ENCODE peak calls at places on chromosomes 4 and X, in nine cellular contexts. One of them, this sample, is unnamed.

GRCh38 chr4:73653695-73654106 is 33.5 kb upstream of the RASSF6 start:
- DNase-seq in mesothelial cell of epicardium: no peak
- DNase-seq in GM20000: peak
- DNase-seq in fibroblast of mammary gland: peak
- DNase-seq in D721Med: no peak
- DNase-seq in CD8-positive, alpha-beta T cell: no peak
- DNase-seq in HFF-Myc: peak
- DNase-seq in upper lobe of right lung: no peak
- DNase-seq in omental fat pad: no peak
- DNase-seq in this sample: no peak

GRCh38 chr4:7778524-7779193 is 161.0 kb downstream of the AFAP1 start:
- DNase-seq in omental fat pad: no peak
- DNase-seq in upper lobe of right lung: peak
- DNase-seq in HFF-Myc: no peak
- DNase-seq in mesothelial cell of epicardium: no peak
- DNase-seq in CD8-positive, alpha-beta T cell: no peak
- DNase-seq in D721Med: no peak
- DNase-seq in fibroblast of mammary gland: no peak
- DNase-seq in GM20000: no peak
- DNase-seq in this sample: no peak

GRCh38 chrX:15882704-15883539 is 28.3 kb upstream of the AP1S2 start:
- DNase-seq in CD8-positive, alpha-beta T cell: no peak
- DNase-seq in mesothelial cell of epicardium: no peak
- DNase-seq in HFF-Myc: peak
- DNase-seq in D721Med: no peak
- DNase-seq in GM20000: no peak
- DNase-seq in fibroblast of mammary gland: peak
- DNase-seq in omental fat pad: no peak
- DNase-seq in upper lobe of right lung: no peak
- DNase-seq in this sample: no peak

GRCh38 chr4:15147709-15148651 is 145.7 kb downstream of the CPEB2 start:
- DNase-seq in omental fat pad: no peak
- DNase-seq in fibroblast of mammary gland: no peak
- DNase-seq in GM20000: no peak
- DNase-seq in CD8-positive, alpha-beta T cell: no peak
- DNase-seq in HFF-Myc: no peak
- DNase-seq in D721Med: no peak
- DNase-seq in upper lobe of right lung: no peak
- DNase-seq in mesothelial cell of epicardium: no peak
- DNase-seq in this sample: no peak

GRCh38 chr4:43394976-43395375 is 502.5 kb downstream of the GRXCR1 start:
- DNase-seq in GM20000: no peak
- DNase-seq in fibroblast of mammary gland: peak
- DNase-seq in omental fat pad: no peak
- DNase-seq in D721Med: no peak
- DNase-seq in CD8-positive, alpha-beta T cell: no peak
- DNase-seq in upper lobe of right lung: no peak
- DNase-seq in HFF-Myc: peak
- DNase-seq in mesothelial cell of epicardium: no peak
- DNase-seq in this sample: no peak

GRCh38 chr4:76782837-76783236 is 115.1 kb downstream of the SOWAHB start:
- DNase-seq in upper lobe of right lung: no peak
- DNase-seq in fibroblast of mammary gland: peak
- DNase-seq in HFF-Myc: no peak
- DNase-seq in D721Med: no peak
- DNase-seq in omental fat pad: no peak
- DNase-seq in GM20000: no peak
- DNase-seq in mesothelial cell of epicardium: no peak
- DNase-seq in CD8-positive, alpha-beta T cell: no peak
- DNase-seq in this sample: peak

GRCh38 chr4:125389713-125390112 is 75.0 kb downstream of the FAT4 start:
- DNase-seq in fibroblast of mammary gland: peak
- DNase-seq in upper lobe of right lung: no peak
- DNase-seq in HFF-Myc: peak
- DNase-seq in CD8-positive, alpha-beta T cell: no peak
- DNase-seq in GM20000: no peak
- DNase-seq in mesothelial cell of epicardium: no peak
- DNase-seq in D721Med: no peak
- DNase-seq in omental fat pad: no peak
- DNase-seq in this sample: peak

GRCh38 chr4:152356428-152357034 is 179.4 kb downstream of the FBXW7 start:
- DNase-seq in mesothelial cell of epicardium: no peak
- DNase-seq in GM20000: no peak
- DNase-seq in fibroblast of mammary gland: peak
- DNase-seq in upper lobe of right lung: no peak
- DNase-seq in HFF-Myc: no peak
- DNase-seq in D721Med: no peak
- DNase-seq in omental fat pad: no peak
- DNase-seq in CD8-positive, alpha-beta T cell: no peak
- DNase-seq in this sample: no peak

GRCh38 chr4:27098034-27098433 is 237.4 kb downstream of the STIM2 start:
- DNase-seq in HFF-Myc: no peak
- DNase-seq in D721Med: no peak
- DNase-seq in CD8-positive, alpha-beta T cell: no peak
- DNase-seq in fibroblast of mammary gland: no peak
- DNase-seq in omental fat pad: no peak
- DNase-seq in GM20000: no peak
- DNase-seq in upper lobe of right lung: no peak
- DNase-seq in mesothelial cell of epicardium: no peak
- DNase-seq in this sample: no peak

GRCh38 chr4:100876546-100876945 is 358.7 kb upstream of the EMCN start:
- DNase-seq in D721Med: no peak
- DNase-seq in fibroblast of mammary gland: no peak
- DNase-seq in CD8-positive, alpha-beta T cell: no peak
- DNase-seq in mesothelial cell of epicardium: no peak
- DNase-seq in omental fat pad: no peak
- DNase-seq in HFF-Myc: no peak
- DNase-seq in GM20000: no peak
- DNase-seq in upper lobe of right lung: no peak
- DNase-seq in this sample: no peak

GRCh38 chr4:184306949-184307348 is 89.3 kb upstream of the ENPP6 start:
- DNase-seq in HFF-Myc: no peak
- DNase-seq in mesothelial cell of epicardium: no peak
- DNase-seq in upper lobe of right lung: no peak
- DNase-seq in omental fat pad: no peak
- DNase-seq in fibroblast of mammary gland: peak
- DNase-seq in CD8-positive, alpha-beta T cell: no peak
- DNase-seq in GM20000: no peak
- DNase-seq in D721Med: no peak
- DNase-seq in this sample: peak

DNA sequence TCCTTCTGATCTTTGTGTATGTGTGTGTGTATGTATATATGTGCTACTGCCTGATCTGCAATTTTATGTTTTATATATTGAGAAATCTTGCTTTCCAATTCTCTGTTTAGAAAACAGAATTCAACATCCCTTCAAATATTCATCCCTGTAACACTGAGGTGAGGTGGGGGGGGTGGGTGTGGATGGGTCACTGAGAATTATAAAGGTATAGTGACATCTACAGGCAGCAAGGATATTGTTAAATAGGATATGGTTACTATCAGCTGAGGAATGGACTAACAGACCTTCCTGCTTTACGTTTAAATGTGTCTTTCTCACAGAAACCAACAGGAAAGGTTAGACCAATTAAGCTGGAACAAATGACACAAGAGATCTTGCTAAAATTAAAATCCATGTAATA is 19.0 kb upstream of the MAGEB2 start:
- DNase-seq in HFF-Myc: no peak
- DNase-seq in mesothelial cell of epicardium: no peak
- DNase-seq in fibroblast of mammary gland: no peak
- DNase-seq in D721Med: no peak
- DNase-seq in CD8-positive, alpha-beta T cell: no peak
- DNase-seq in omental fat pad: no peak
- DNase-seq in GM20000: peak
- DNase-seq in upper lobe of right lung: no peak
- DNase-seq in this sample: no peak
- TF ChIP-seq CTCF in HFF-Myc: no peak
- TF ChIP-seq CTCF in mesothelial cell of epicardium: no peak
- TF ChIP-seq CTCF in fibroblast of mammary gland: no peak
- TF ChIP-seq CTCF in D721Med: no peak
- TF ChIP-seq CTCF in CD8-positive, alpha-beta T cell: no peak
- TF ChIP-seq CTCF in omental fat pad: no peak
- TF ChIP-seq CTCF in GM20000: no peak
- TF ChIP-seq CTCF in upper lobe of right lung: peak
- TF ChIP-seq CTCF in this sample: no peak

DNA sequence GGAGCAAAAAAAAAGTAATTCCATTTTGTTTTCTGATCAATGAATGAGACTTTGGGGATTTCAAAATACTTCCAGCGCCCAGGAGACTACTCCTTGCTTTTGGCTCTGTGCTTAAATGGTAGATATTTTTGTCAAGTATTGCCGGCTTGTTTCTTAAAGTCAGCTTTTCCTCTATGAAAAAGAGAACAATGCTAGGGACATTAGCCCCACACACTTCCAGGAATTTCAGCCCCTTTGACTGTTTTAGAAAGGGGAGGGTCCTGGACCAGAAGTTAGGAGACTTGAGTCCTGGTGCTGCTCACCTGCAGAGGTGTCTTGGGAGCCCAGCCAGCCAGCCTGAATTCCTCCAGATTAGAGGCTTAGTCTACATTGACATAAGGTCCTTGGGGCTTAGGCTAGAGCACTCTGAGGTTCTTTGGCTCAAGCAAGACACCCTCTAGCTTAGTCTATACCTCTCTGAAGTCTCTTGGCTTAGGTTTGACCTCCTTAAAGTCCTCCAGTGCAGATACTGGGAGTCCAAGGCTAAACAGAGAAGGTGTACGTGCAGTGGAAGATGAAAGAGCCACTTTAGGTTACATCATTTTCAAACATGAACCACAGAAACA is 1.6 kb upstream of the SETD7 start:
- DNase-seq in D721Med: peak
- DNase-seq in HFF-Myc: no peak
- DNase-seq in omental fat pad: no peak
- DNase-seq in upper lobe of right lung: no peak
- DNase-seq in mesothelial cell of epicardium: no peak
- DNase-seq in CD8-positive, alpha-beta T cell: no peak
- DNase-seq in fibroblast of mammary gland: no peak
- DNase-seq in GM20000: no peak
- DNase-seq in this sample: no peak
- TF ChIP-seq CTCF in D721Med: no peak
- TF ChIP-seq CTCF in HFF-Myc: no peak
- TF ChIP-seq CTCF in omental fat pad: no peak
- TF ChIP-seq CTCF in upper lobe of right lung: no peak
- TF ChIP-seq CTCF in mesothelial cell of epicardium: no peak
- TF ChIP-seq CTCF in CD8-positive, alpha-beta T cell: no peak
- TF ChIP-seq CTCF in fibroblast of mammary gland: no peak
- TF ChIP-seq CTCF in GM20000: no peak
- TF ChIP-seq CTCF in this sample: no peak

GRCh38 chr4:116055857-116056827 is 942.7 kb upstream of the NDST4 start:
- DNase-seq in mesothelial cell of epicardium: no peak
- DNase-seq in HFF-Myc: no peak
- DNase-seq in GM20000: no peak
- DNase-seq in upper lobe of right lung: no peak
- DNase-seq in CD8-positive, alpha-beta T cell: no peak
- DNase-seq in omental fat pad: no peak
- DNase-seq in fibroblast of mammary gland: peak
- DNase-seq in D721Med: no peak
- DNase-seq in this sample: no peak
- TF ChIP-seq CTCF in mesothelial cell of epicardium: peak
- TF ChIP-seq CTCF in HFF-Myc: no peak
- TF ChIP-seq CTCF in GM20000: no peak
- TF ChIP-seq CTCF in upper lobe of right lung: peak
- TF ChIP-seq CTCF in CD8-positive, alpha-beta T cell: no peak
- TF ChIP-seq CTCF in omental fat pad: no peak
- TF ChIP-seq CTCF in fibroblast of mammary gland: peak
- TF ChIP-seq CTCF in D721Med: peak
- TF ChIP-seq CTCF in this sample: no peak

GRCh38 chrX:133852837-133853236 is 132.6 kb downstream of the GPC3 start:
- DNase-seq in D721Med: no peak
- DNase-seq in mesothelial cell of epicardium: no peak
- DNase-seq in CD8-positive, alpha-beta T cell: no peak
- DNase-seq in omental fat pad: no peak
- DNase-seq in upper lobe of right lung: no peak
- DNase-seq in GM20000: no peak
- DNase-seq in HFF-Myc: no peak
- DNase-seq in fibroblast of mammary gland: no peak
- DNase-seq in this sample: no peak
- TF ChIP-seq CTCF in D721Med: no peak
- TF ChIP-seq CTCF in mesothelial cell of epicardium: no peak
- TF ChIP-seq CTCF in CD8-positive, alpha-beta T cell: no peak
- TF ChIP-seq CTCF in omental fat pad: no peak
- TF ChIP-seq CTCF in upper lobe of right lung: no peak
- TF ChIP-seq CTCF in GM20000: no peak
- TF ChIP-seq CTCF in HFF-Myc: no peak
- TF ChIP-seq CTCF in fibroblast of mammary gland: peak
- TF ChIP-seq CTCF in this sample: no peak

GRCh38 chr4:118950929-118951570 is 62.4 kb downstream of the SYNPO2 start:
- DNase-seq in mesothelial cell of epicardium: no peak
- DNase-seq in upper lobe of right lung: no peak
- DNase-seq in HFF-Myc: no peak
- DNase-seq in fibroblast of mammary gland: no peak
- DNase-seq in GM20000: no peak
- DNase-seq in CD8-positive, alpha-beta T cell: no peak
- DNase-seq in D721Med: no peak
- DNase-seq in omental fat pad: no peak
- DNase-seq in this sample: no peak

GRCh38 chr4:118957683-118958082 is 69.0 kb downstream of the SYNPO2 start:
- DNase-seq in upper lobe of right lung: no peak
- DNase-seq in HFF-Myc: no peak
- DNase-seq in fibroblast of mammary gland: peak
- DNase-seq in D721Med: no peak
- DNase-seq in GM20000: no peak
- DNase-seq in mesothelial cell of epicardium: no peak
- DNase-seq in omental fat pad: no peak
- DNase-seq in CD8-positive, alpha-beta T cell: no peak
- DNase-seq in this sample: no peak

GRCh38 chr4:118953276-118953675 is 64.6 kb downstream of the SYNPO2 start:
- DNase-seq in HFF-Myc: no peak
- DNase-seq in upper lobe of right lung: no peak
- DNase-seq in GM20000: no peak
- DNase-seq in D721Med: no peak
- DNase-seq in fibroblast of mammary gland: no peak
- DNase-seq in omental fat pad: no peak
- DNase-seq in mesothelial cell of epicardium: no peak
- DNase-seq in CD8-positive, alpha-beta T cell: no peak
- DNase-seq in this sample: no peak

GRCh38 chr4:118955515-118955914 is 66.9 kb downstream of the SYNPO2 start:
- DNase-seq in HFF-Myc: no peak
- DNase-seq in fibroblast of mammary gland: peak
- DNase-seq in mesothelial cell of epicardium: no peak
- DNase-seq in D721Med: no peak
- DNase-seq in CD8-positive, alpha-beta T cell: no peak
- DNase-seq in omental fat pad: no peak
- DNase-seq in upper lobe of right lung: no peak
- DNase-seq in GM20000: no peak
- DNase-seq in this sample: peak

DNA sequence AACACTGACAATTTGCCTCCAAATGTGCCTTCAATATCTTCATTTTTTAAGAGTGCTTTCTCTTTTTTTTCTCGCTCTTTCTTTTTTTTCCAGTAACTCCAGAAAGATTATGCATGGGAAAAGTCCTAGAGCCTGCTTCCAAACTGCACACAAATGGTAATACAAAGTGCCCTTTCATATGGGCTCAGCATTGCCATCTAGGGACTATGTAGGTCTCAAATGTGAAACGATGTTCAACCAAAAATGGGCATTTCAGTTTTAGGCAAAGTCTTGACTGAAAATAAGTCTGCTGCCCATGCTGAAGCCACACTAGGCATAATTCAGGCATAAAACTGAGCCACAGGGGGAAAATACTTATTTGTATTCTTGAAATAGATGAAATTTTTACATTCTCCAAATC is 65.6 kb downstream of the SYNPO2 start:
- DNase-seq in upper lobe of right lung: no peak
- DNase-seq in CD8-positive, alpha-beta T cell: no peak
- DNase-seq in D721Med: no peak
- DNase-seq in mesothelial cell of epicardium: no peak
- DNase-seq in fibroblast of mammary gland: peak
- DNase-seq in HFF-Myc: no peak
- DNase-seq in omental fat pad: no peak
- DNase-seq in GM20000: no peak
- DNase-seq in this sample: no peak
- TF ChIP-seq CTCF in upper lobe of right lung: no peak
- TF ChIP-seq CTCF in CD8-positive, alpha-beta T cell: no peak
- TF ChIP-seq CTCF in D721Med: no peak
- TF ChIP-seq CTCF in mesothelial cell of epicardium: no peak
- TF ChIP-seq CTCF in fibroblast of mammary gland: peak
- TF ChIP-seq CTCF in HFF-Myc: peak
- TF ChIP-seq CTCF in omental fat pad: no peak
- TF ChIP-seq CTCF in GM20000: no peak
- TF ChIP-seq CTCF in this sample: peak

This sample was measured in AG09309.